ENCODE peak calls at places on chromosome 6, in nine cellular contexts. H is fibroblast of the conjunctiva; S is left lung; A is activated naive CD4-positive, alpha-beta T cell treated with anti-CD3 and anti-CD28 coated beads for 36 hours; L is GM12891; W is lower leg skin; Q is CD4-positive, alpha-beta memory T cell; U is Kasumi-1; D is psoas muscle. E is an unnamed sample.

GRCh38 chr6:76439811-76440210 is 367.3 kb upstream of the IMPG1 start:
- DNase-seq in H (no peak), S (no peak), A (no peak), L (no peak), W (no peak), Q (no peak), U (no peak), D (no peak), E (no peak)

GRCh38 chr6:116072368-116072767 is 11.7 kb upstream of the FRK start:
- DNase-seq in H (no peak), S (no peak), A (no peak), L (no peak), W (no peak), Q (no peak), U (no peak), D (no peak), E (no peak)

GRCh38 chr6:4185846-4186245 is 50.5 kb upstream of the ECI2 start:
- DNase-seq in H (no peak), S (no peak), A (no peak), L (no peak), W (no peak), Q (no peak), U (no peak), D (no peak), E (no peak)

GRCh38 chr6:46901747-46902362 is 19.9 kb downstream of the ADGRF5 start:
- DNase-seq in H (no peak), S (peak; percentile 48), A (no peak), L (no peak), W (no peak), Q (no peak), U (no peak), D (no peak), E (peak; percentile 45)

GRCh38 chr6:41568585-41569384 is 22.6 kb downstream of the FOXP4 start:
- DNase-seq in H (no peak), S (peak; percentile 78), A (no peak), L (no peak), W (no peak), Q (no peak), U (no peak), D (no peak), E (peak; percentile 96)

GRCh38 chr6:46676604-46677313 is 10.9 kb upstream of the TDRD6 start:
- DNase-seq in H (no peak), S (no peak), A (no peak), L (no peak), W (no peak), Q (no peak), U (no peak), D (no peak), E (no peak)

GRCh38 chr6:36598739-36599318 is 4.7 kb downstream of the SRSF3 start:
- DNase-seq in H (no peak), S (no peak), A (no peak), L (no peak), W (no peak), Q (peak; percentile 17), U (no peak), D (no peak), E (no peak)

GRCh38 chr6:21601932-21602390 is 8.4 kb downstream of the SOX4 start:
- DNase-seq in H (no peak), S (no peak), A (no peak), L (no peak), W (no peak), Q (no peak), U (no peak), D (no peak), E (no peak)

GRCh38 chr6:4564746-4565145 is 211.5 kb upstream of the CDYL start:
- DNase-seq in H (no peak), S (no peak), A (no peak), L (no peak), W (no peak), Q (no peak), U (no peak), D (no peak), E (peak; percentile 71)

GRCh38 chr6:11989376-11989775 is 22.7 kb upstream of the HIVEP1 start:
- DNase-seq in H (no peak), S (no peak), A (no peak), L (no peak), W (no peak), Q (no peak), U (no peak), D (no peak), E (no peak)

GRCh38 chr6:164928041-164928321 is 381.4 kb downstream of the C6orf118 start:
- DNase-seq in H (no peak), S (no peak), A (no peak), L (no peak), W (no peak), Q (no peak), U (no peak), D (no peak), E (no peak)

GRCh38 chr6:134074151-134074712 is 21.8 kb upstream of the SLC2A12 start:
- DNase-seq in H (no peak), S (no peak), A (no peak), L (no peak), W (no peak), Q (no peak), U (no peak), D (no peak), E (no peak)

GRCh38 chr6:134593442-134593841 is 275.5 kb upstream of the SGK1 start:
- DNase-seq in H (no peak), S (no peak), A (no peak), L (no peak), W (no peak), Q (no peak), U (no peak), D (no peak), E (no peak)

GRCh38 chr6:156450421-156450820 is 326.8 kb upstream of the ARID1B start:
- DNase-seq in H (no peak), S (no peak), A (no peak), L (no peak), W (no peak), Q (no peak), U (no peak), D (no peak), E (no peak)

GRCh38 chr6:39702265-39702664 is 22.9 kb downstream of the KIF6 start:
- DNase-seq in H (no peak), S (no peak), A (no peak), L (no peak), W (no peak), Q (no peak), U (no peak), D (no peak), E (no peak)

GRCh38 chr6:93566285-93566684 is 146.9 kb upstream of the EPHA7 start:
- DNase-seq in H (no peak), S (no peak), A (no peak), L (no peak), W (no peak), Q (no peak), U (no peak), D (no peak), E (no peak)

GRCh38 chr6:15443119-15443518 is 197.2 kb downstream of the JARID2 start:
- DNase-seq in H (peak; percentile 39), S (no peak), A (no peak), L (no peak), W (no peak), Q (no peak), U (peak; percentile 27), D (no peak), E (no peak)

GRCh38 chr6:81148726-81149125 is 603.8 kb downstream of the TENT5A start:
- DNase-seq in H (no peak), S (no peak), A (no peak), L (no peak), W (no peak), Q (no peak), U (no peak), D (no peak), E (no peak)

GRCh38 chr6:35491558-35492541 is 5.0 kb downstream of the TEAD3 start:
- DNase-seq in H (no peak), S (no peak), A (no peak), L (no peak), W (no peak), Q (no peak), U (no peak), D (no peak), E (no peak)

GRCh38 chr6:158688860-158689259 is 39.0 kb downstream of the SYTL3 start:
- DNase-seq in H (no peak), S (no peak), A (no peak), L (no peak), W (no peak), Q (no peak), U (no peak), D (no peak), E (no peak)

GRCh38 chr6:43267619-43268347 is 24.5 kb downstream of the TTBK1 start:
- DNase-seq in H (no peak), S (no peak), A (no peak), L (no peak), W (no peak), Q (no peak), U (no peak), D (no peak), E (no peak)

GRCh38 chr6:130098317-130098716 is 79.9 kb downstream of the L3MBTL3 start:
- DNase-seq in H (no peak), S (no peak), A (no peak), L (no peak), W (no peak), Q (no peak), U (no peak), D (no peak), E (no peak)

GRCh38 chr6:6890400-6890858 is 217.3 kb upstream of the RREB1 start:
- DNase-seq in H (no peak), S (peak; percentile 46), A (no peak), L (no peak), W (no peak), Q (no peak), U (peak; percentile 60), D (peak; percentile 54), E (peak; percentile 17)

GRCh38 chr6:42411431-42411830 is 40.3 kb downstream of the TRERF1 start:
- DNase-seq in H (no peak), S (no peak), A (no peak), L (no peak), W (no peak), Q (no peak), U (peak; percentile 17), D (no peak), E (no peak)

GRCh38 chr6:89440200-89440599 is 7.2 kb downstream of the ANKRD6 start:
- DNase-seq in H (no peak), S (no peak), A (no peak), L (no peak), W (no peak), Q (no peak), U (no peak), D (no peak), E (no peak)